ENCODE peak calls at places on chromosomes 6 and 20, in six cellular contexts. I, A, H, L, E and F are unnamed samples.

GRCh38 chr6:128504003-128504654 is 16.3 kb downstream of the PTPRK start:
- DNase-seq in I (no peak), A (no peak), H (no peak), L (no peak), E (no peak), F (no peak)

GRCh38 chr6:42120895-42121865 is 21.2 kb downstream of the C6orf132 start:
- DNase-seq in I (no peak), A (no peak), H (no peak), L (peak), E (no peak), F (peak)

GRCh38 chr20:5153152-5153467 is 26.3 kb downstream of the CDS2 start:
- DNase-seq in I (no peak), A (no peak), H (no peak), L (no peak), E (no peak), F (no peak)

GRCh38 chr20:38620501-38620900 is 18.9 kb downstream of the ARHGAP40 start:
- DNase-seq in I (no peak), A (no peak), H (no peak), L (no peak), E (no peak), F (no peak)

GRCh38 chr20:834151-834747 is 734 bp downstream of the FAM110A start:
- DNase-seq in I (no peak), A (no peak), H (no peak), L (no peak), E (no peak), F (no peak)

GRCh38 chr20:17646209-17646717 is 35.8 kb downstream of the RRBP1 start:
- DNase-seq in I (no peak), A (no peak), H (peak), L (no peak), E (no peak), F (no peak)

GRCh38 chr6:45498620-45499019 is 120.9 kb upstream of the SUPT3H start:
- DNase-seq in I (no peak), A (no peak), H (no peak), L (no peak), E (no peak), F (no peak)

GRCh38 chr6:90294989-90295853 is 1.4 kb downstream of the BACH2 start:
- DNase-seq in I (peak), A (peak), H (peak), L (no peak), E (peak), F (peak)

GRCh38 chr6:13332349-13332706 is 4.0 kb upstream of the TBC1D7 start:
- DNase-seq in I (no peak), A (no peak), H (no peak), L (no peak), E (no peak), F (no peak)

GRCh38 chr6:56902551-56903464 is 52.1 kb upstream of the BEND6 start:
- DNase-seq in I (no peak), A (peak), H (no peak), L (no peak), E (no peak), F (no peak)

GRCh38 chr6:138403324-138403800 is 661 bp upstream of the HEBP2 start:
- DNase-seq in I (peak), A (peak), H (peak), L (no peak), E (peak), F (peak)

GRCh38 chr20:3616250-3616649 is 46.9 kb downstream of the GFRA4 start:
- DNase-seq in I (peak), A (no peak), H (peak), L (peak), E (no peak), F (peak)

GRCh38 chr6:27294409-27294808 is 17.7 kb downstream of the POM121L2 start:
- DNase-seq in I (no peak), A (no peak), H (no peak), L (no peak), E (no peak), F (no peak)
- H3K4me3 ChIP-seq in I (no peak), A (no peak), H (no peak), L (no peak), E (no peak), F (no peak)

DNA sequence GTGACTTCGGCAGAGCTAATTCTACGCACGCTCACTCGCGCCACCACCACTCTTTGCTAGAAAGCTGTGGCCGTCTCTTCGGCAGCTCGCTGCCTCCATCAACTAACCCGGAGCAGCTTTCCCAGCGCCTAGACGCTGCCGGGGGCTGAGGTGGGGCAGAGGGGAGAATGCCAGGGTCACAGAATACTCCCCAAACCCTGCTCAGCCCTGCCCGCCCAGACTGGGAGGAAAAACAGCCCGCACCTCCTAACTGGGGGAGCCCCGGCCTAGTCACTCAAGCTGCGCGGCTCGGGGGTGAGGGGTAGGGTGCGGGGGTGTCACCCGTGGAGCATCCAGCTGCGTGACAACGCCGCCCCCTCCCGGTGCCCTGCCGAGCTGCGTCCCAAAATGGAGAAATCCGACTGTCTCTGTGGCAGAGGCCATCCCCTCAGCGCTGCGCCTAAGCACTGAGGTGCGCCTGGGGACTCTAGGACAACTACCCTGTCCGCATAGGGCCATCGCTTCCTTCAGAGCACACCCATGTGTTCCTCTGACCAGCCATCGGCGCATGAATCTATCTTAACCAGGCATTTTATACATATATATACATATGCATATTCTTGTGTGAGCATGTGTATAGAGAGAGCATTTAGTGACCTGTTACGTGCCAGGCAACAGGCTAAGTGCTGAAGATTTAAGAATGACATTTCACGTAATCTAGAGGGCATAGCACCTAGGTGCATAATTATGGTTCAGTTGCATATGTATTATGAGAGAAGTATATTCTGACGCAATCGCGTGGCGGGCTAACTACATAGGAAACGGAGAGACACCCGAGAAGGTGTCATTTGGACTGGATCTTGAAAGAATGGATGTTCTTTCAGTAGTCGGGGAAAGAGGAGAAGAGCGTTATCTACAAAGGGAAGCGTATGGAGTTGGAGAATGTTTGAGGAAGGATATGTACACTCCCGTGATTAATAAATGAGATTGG is 1.5 kb upstream of the TENT5A start:
- DNase-seq in I (peak), A (peak), H (peak), L (no peak), E (peak), F (peak)
- TF ChIP-seq CTCF in I (peak), A (peak), H (peak), L (peak), E (peak), F (peak)

GRCh38 chr6:154476494-154476893 is 34.0 kb downstream of the CNKSR3 start:
- DNase-seq in I (no peak), A (no peak), H (no peak), L (peak), E (no peak), F (no peak)

GRCh38 chr6:154480144-154480639 is 30.3 kb downstream of the CNKSR3 start:
- DNase-seq in I (no peak), A (no peak), H (no peak), L (no peak), E (no peak), F (no peak)

GRCh38 chr6:154478021-154478651 is 32.3 kb downstream of the CNKSR3 start:
- DNase-seq in I (no peak), A (no peak), H (peak), L (no peak), E (peak), F (no peak)

GRCh38 chr6:154479388-154480143 is 30.9 kb downstream of the CNKSR3 start:
- DNase-seq in I (no peak), A (no peak), H (no peak), L (no peak), E (no peak), F (no peak)

GRCh38 chr6:154478691-154479090 is 31.8 kb downstream of the CNKSR3 start:
- DNase-seq in I (no peak), A (no peak), H (no peak), L (no peak), E (no peak), F (no peak)
- H3K4me3 ChIP-seq in I (no peak), A (no peak), H (no peak), L (no peak), E (no peak), F (peak)

GRCh38 chr6:85127179-85127498 is 322.7 kb upstream of the NT5E start:
- DNase-seq in I (no peak), A (no peak), H (no peak), L (no peak), E (no peak), F (no peak)
- TF ChIP-seq CTCF in I (no peak), A (no peak), H (no peak), L (no peak), E (no peak), F (no peak)

GRCh38 chr20:9071976-9072726 is 3.3 kb downstream of the PLCB4 start:
- DNase-seq in I (no peak), A (no peak), H (no peak), L (no peak), E (no peak), F (peak)

GRCh38 chr20:9070304-9070703 is 1.4 kb downstream of the PLCB4 start:
- DNase-seq in I (no peak), A (no peak), H (no peak), L (no peak), E (no peak), F (no peak)

GRCh38 chr20:9066196-9066595 is 2.7 kb upstream of the PLCB4 start:
- DNase-seq in I (no peak), A (no peak), H (no peak), L (peak), E (no peak), F (peak)

GRCh38 chr20:9068896-9069663 is at the start of gene PLCB4:
- DNase-seq in I (peak), A (no peak), H (no peak), L (peak), E (peak), F (peak)

GRCh38 chr20:9068232-9068781 is 580 bp upstream of the PLCB4 start:
- DNase-seq in I (peak), A (no peak), H (peak), L (no peak), E (peak), F (peak)
- H3K4me3 ChIP-seq in I (peak), A (no peak), H (peak), L (peak), E (peak), F (peak)

DNA sequence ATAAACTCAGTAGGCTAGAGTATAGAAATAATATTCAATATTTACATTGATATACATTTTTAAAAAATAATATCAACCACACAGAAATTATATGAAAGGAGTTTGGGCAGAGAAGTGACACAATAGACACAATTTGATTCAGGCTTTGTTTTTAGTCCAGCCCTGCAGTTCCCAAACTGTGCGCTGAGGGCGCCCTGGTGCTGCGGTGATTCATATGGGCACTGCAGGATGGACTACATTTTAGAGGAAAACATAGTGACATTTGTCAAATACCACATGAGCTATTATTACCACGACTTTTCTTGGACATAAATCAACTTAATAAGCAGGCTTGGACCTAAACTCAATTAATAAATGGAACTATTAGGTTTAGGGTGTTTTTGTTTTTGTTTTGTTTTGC is 364.3 kb upstream of the ID4 start:
- DNase-seq in I (no peak), A (no peak), H (no peak), L (no peak), E (no peak), F (no peak)
- TF ChIP-seq CTCF in I (no peak), A (peak), H (no peak), L (peak), E (no peak), F (peak)

GRCh38 chr6:35603326-35604202 is 85.2 kb downstream of the FKBP5 start:
- DNase-seq in I (no peak), A (no peak), H (no peak), L (no peak), E (no peak), F (no peak)
- H3K4me3 ChIP-seq in I (peak), A (no peak), H (no peak), L (no peak), E (no peak), F (no peak)

GRCh38 chr6:154292855-154293519 is 63.6 kb downstream of the IPCEF1 start:
- DNase-seq in I (no peak), A (no peak), H (no peak), L (peak), E (no peak), F (peak)
- TF ChIP-seq CTCF in I (no peak), A (no peak), H (no peak), L (no peak), E (no peak), F (no peak)